ENCODE peak calls at places on chromosomes 12 and 14, in five cellular contexts. One of them, this sample, is unnamed.

GRCh38 chr12:88052686-88053085 is 23.5 kb upstream of the C12orf50 start:
- DNase-seq in AG10803: peak
- DNase-seq in nephron progenitor cell: peak
- DNase-seq in suprapubic skin: no peak
- DNase-seq in breast epithelium: no peak
- DNase-seq in this sample: no peak

GRCh38 chr14:54197369-54197768 is 199.4 kb upstream of the CDKN3 start:
- DNase-seq in AG10803: no peak
- DNase-seq in nephron progenitor cell: no peak
- DNase-seq in suprapubic skin: no peak
- DNase-seq in breast epithelium: no peak
- DNase-seq in this sample: no peak

GRCh38 chr12:27048822-27049752 is 26.7 kb downstream of the MED21 start:
- DNase-seq in AG10803: peak
- DNase-seq in nephron progenitor cell: no peak
- DNase-seq in suprapubic skin: no peak
- DNase-seq in breast epithelium: no peak
- DNase-seq in this sample: no peak

GRCh38 chr12:9943244-9943643 is 11.1 kb upstream of the CLEC2A start:
- DNase-seq in AG10803: no peak
- DNase-seq in nephron progenitor cell: peak
- DNase-seq in suprapubic skin: no peak
- DNase-seq in breast epithelium: no peak
- DNase-seq in this sample: no peak

GRCh38 chr14:92610849-92611271 is 97.3 kb downstream of the RIN3 start:
- DNase-seq in AG10803: no peak
- DNase-seq in nephron progenitor cell: no peak
- DNase-seq in suprapubic skin: no peak
- DNase-seq in breast epithelium: no peak
- DNase-seq in this sample: no peak

GRCh38 chr12:115419145-115419646 is 735.2 kb upstream of the TBX3 start:
- DNase-seq in AG10803: no peak
- DNase-seq in nephron progenitor cell: no peak
- DNase-seq in suprapubic skin: no peak
- DNase-seq in breast epithelium: no peak
- DNase-seq in this sample: no peak

GRCh38 chr12:57517187-57517586 is 3.1 kb downstream of the DDIT3 start:
- DNase-seq in AG10803: peak
- DNase-seq in nephron progenitor cell: no peak
- DNase-seq in suprapubic skin: no peak
- DNase-seq in breast epithelium: no peak
- DNase-seq in this sample: no peak

GRCh38 chr12:115384391-115384790 is 700.4 kb upstream of the TBX3 start:
- DNase-seq in AG10803: no peak
- DNase-seq in nephron progenitor cell: no peak
- DNase-seq in suprapubic skin: no peak
- DNase-seq in breast epithelium: no peak
- DNase-seq in this sample: no peak

GRCh38 chr14:20857630-20858261 is 33.4 kb upstream of the RNASE3 start:
- DNase-seq in AG10803: peak
- DNase-seq in nephron progenitor cell: peak
- DNase-seq in suprapubic skin: no peak
- DNase-seq in breast epithelium: peak
- DNase-seq in this sample: peak

GRCh38 chr14:96249016-96249415 is 7.0 kb upstream of the BDKRB1 start:
- DNase-seq in AG10803: peak
- DNase-seq in nephron progenitor cell: no peak
- DNase-seq in suprapubic skin: no peak
- DNase-seq in breast epithelium: no peak
- DNase-seq in this sample: no peak

GRCh38 chr14:104319489-104320241 is 181.3 kb downstream of the KIF26A start:
- DNase-seq in AG10803: no peak
- DNase-seq in nephron progenitor cell: no peak
- DNase-seq in suprapubic skin: peak
- DNase-seq in breast epithelium: peak
- DNase-seq in this sample: no peak

GRCh38 chr14:104681689-104682074 is 7.7 kb upstream of the INF2 start:
- DNase-seq in AG10803: peak
- DNase-seq in nephron progenitor cell: peak
- DNase-seq in suprapubic skin: no peak
- DNase-seq in breast epithelium: peak
- DNase-seq in this sample: no peak

GRCh38 chr12:107684990-107685359 is 624 bp upstream of the PWP1 start:
- DNase-seq in AG10803: peak
- DNase-seq in nephron progenitor cell: no peak
- DNase-seq in suprapubic skin: no peak
- DNase-seq in breast epithelium: no peak
- DNase-seq in this sample: no peak

GRCh38 chr12:67881565-67881964 is 107.7 kb upstream of the IFNG-AS1 start:
- DNase-seq in AG10803: no peak
- DNase-seq in nephron progenitor cell: no peak
- DNase-seq in suprapubic skin: no peak
- DNase-seq in breast epithelium: no peak
- DNase-seq in this sample: no peak

GRCh38 chr14:104580961-104581360 is 1.4 kb downstream of the C14orf180 start:
- DNase-seq in AG10803: no peak
- DNase-seq in nephron progenitor cell: no peak
- DNase-seq in suprapubic skin: no peak
- DNase-seq in breast epithelium: peak
- DNase-seq in this sample: no peak

GRCh38 chr14:30874120-30874998 is at the start of gene COCH:
- DNase-seq in AG10803: no peak
- DNase-seq in nephron progenitor cell: peak
- DNase-seq in suprapubic skin: no peak
- DNase-seq in breast epithelium: no peak
- DNase-seq in this sample: peak

GRCh38 chr12:4273651-4274395 is at the start of gene CCND2:
- DNase-seq in AG10803: peak
- DNase-seq in nephron progenitor cell: peak
- DNase-seq in suprapubic skin: peak
- DNase-seq in breast epithelium: no peak
- DNase-seq in this sample: peak

GRCh38 chr12:45433441-45433868 is 217.6 kb downstream of the ANO6 start:
- DNase-seq in AG10803: no peak
- DNase-seq in nephron progenitor cell: peak
- DNase-seq in suprapubic skin: no peak
- DNase-seq in breast epithelium: no peak
- DNase-seq in this sample: no peak

GRCh38 chr12:51381226-51382079 is 9.8 kb downstream of the GALNT6 start:
- DNase-seq in AG10803: peak
- DNase-seq in nephron progenitor cell: no peak
- DNase-seq in suprapubic skin: no peak
- DNase-seq in breast epithelium: no peak
- DNase-seq in this sample: no peak

GRCh38 chr14:100719976-100720520 is 6.6 kb upstream of the DLK1 start:
- DNase-seq in AG10803: no peak
- DNase-seq in nephron progenitor cell: no peak
- DNase-seq in suprapubic skin: no peak
- DNase-seq in breast epithelium: no peak
- DNase-seq in this sample: no peak

GRCh38 chr14:50230601-50231474 is 540 bp downstream of the SOS2 start:
- DNase-seq in AG10803: peak
- DNase-seq in nephron progenitor cell: peak
- DNase-seq in suprapubic skin: peak
- DNase-seq in breast epithelium: peak
- DNase-seq in this sample: no peak

GRCh38 chr12:104494137-104494815 is 37.5 kb downstream of the CHST11 start:
- DNase-seq in AG10803: peak
- DNase-seq in nephron progenitor cell: no peak
- DNase-seq in suprapubic skin: no peak
- DNase-seq in breast epithelium: no peak
- DNase-seq in this sample: no peak

GRCh38 chr12:69886715-69887114 is 61.7 kb downstream of the MYRFL start:
- DNase-seq in AG10803: no peak
- DNase-seq in nephron progenitor cell: no peak
- DNase-seq in suprapubic skin: no peak
- DNase-seq in breast epithelium: no peak
- DNase-seq in this sample: no peak

GRCh38 chr14:47012533-47012932 is 361.0 kb upstream of the RPL10L start:
- DNase-seq in AG10803: no peak
- DNase-seq in nephron progenitor cell: no peak
- DNase-seq in suprapubic skin: no peak
- DNase-seq in breast epithelium: no peak
- DNase-seq in this sample: no peak

GRCh38 chr12:93883436-93884154 is 206.4 kb downstream of the CRADD start:
- DNase-seq in AG10803: peak
- DNase-seq in nephron progenitor cell: no peak
- DNase-seq in suprapubic skin: no peak
- DNase-seq in breast epithelium: no peak
- DNase-seq in this sample: no peak

GRCh38 chr14:75134644-75135043 is 7.8 kb upstream of the NEK9 start:
- DNase-seq in AG10803: no peak
- DNase-seq in nephron progenitor cell: no peak
- DNase-seq in suprapubic skin: no peak
- DNase-seq in breast epithelium: no peak
- DNase-seq in this sample: no peak

GRCh38 chr12:131784909-131785762 is 43.1 kb upstream of the MMP17 start:
- DNase-seq in AG10803: peak
- DNase-seq in nephron progenitor cell: peak
- DNase-seq in suprapubic skin: no peak
- DNase-seq in breast epithelium: no peak
- DNase-seq in this sample: no peak

GRCh38 chr12:19053218-19053617 is 76.3 kb upstream of the PLEKHA5 start:
- DNase-seq in AG10803: no peak
- DNase-seq in nephron progenitor cell: no peak
- DNase-seq in suprapubic skin: no peak
- DNase-seq in breast epithelium: no peak
- DNase-seq in this sample: no peak

GRCh38 chr14:52060080-52060479 is 8.8 kb downstream of the NID2 start:
- DNase-seq in AG10803: peak
- DNase-seq in nephron progenitor cell: no peak
- DNase-seq in suprapubic skin: no peak
- DNase-seq in breast epithelium: no peak
- DNase-seq in this sample: no peak

GRCh38 chr12:116818341-116818856 is 62.8 kb downstream of the HRK start:
- DNase-seq in AG10803: peak
- DNase-seq in nephron progenitor cell: no peak
- DNase-seq in suprapubic skin: no peak
- DNase-seq in breast epithelium: no peak
- DNase-seq in this sample: no peak

GRCh38 chr14:75299064-75299463 is 20.4 kb downstream of the FOS start:
- DNase-seq in AG10803: no peak
- DNase-seq in nephron progenitor cell: no peak
- DNase-seq in suprapubic skin: peak
- DNase-seq in breast epithelium: no peak
- DNase-seq in this sample: no peak

GRCh38 chr12:117155278-117156060 is 34.8 kb downstream of the FBXO21 start:
- DNase-seq in AG10803: peak
- DNase-seq in nephron progenitor cell: peak
- DNase-seq in suprapubic skin: peak
- DNase-seq in breast epithelium: no peak
- DNase-seq in this sample: peak

GRCh38 chr14:24339284-24340151 is at the start of gene RIPK3:
- DNase-seq in AG10803: no peak
- DNase-seq in nephron progenitor cell: peak
- DNase-seq in suprapubic skin: peak
- DNase-seq in breast epithelium: no peak
- DNase-seq in this sample: no peak

GRCh38 chr14:32230181-32230580 is 27.1 kb upstream of the RNU6-8 start:
- DNase-seq in AG10803: peak
- DNase-seq in nephron progenitor cell: no peak
- DNase-seq in suprapubic skin: no peak
- DNase-seq in breast epithelium: no peak
- DNase-seq in this sample: no peak
- TF ChIP-seq CTCF in AG10803: no peak
- TF ChIP-seq CTCF in nephron progenitor cell: no peak
- TF ChIP-seq CTCF in suprapubic skin: no peak
- TF ChIP-seq CTCF in breast epithelium: no peak
- TF ChIP-seq CTCF in this sample: no peak

GRCh38 chr12:66552753-66553152 is 126.1 kb downstream of the GRIP1 start:
- DNase-seq in AG10803: no peak
- DNase-seq in nephron progenitor cell: no peak
- DNase-seq in suprapubic skin: no peak
- DNase-seq in breast epithelium: no peak
- DNase-seq in this sample: no peak

GRCh38 chr12:66550626-66551025 is 128.2 kb downstream of the GRIP1 start:
- DNase-seq in AG10803: no peak
- DNase-seq in nephron progenitor cell: no peak
- DNase-seq in suprapubic skin: no peak
- DNase-seq in breast epithelium: no peak
- DNase-seq in this sample: no peak

GRCh38 chr12:66549050-66549389 is 129.9 kb downstream of the GRIP1 start:
- DNase-seq in AG10803: no peak
- DNase-seq in nephron progenitor cell: no peak
- DNase-seq in suprapubic skin: no peak
- DNase-seq in breast epithelium: no peak
- DNase-seq in this sample: no peak

DNA sequence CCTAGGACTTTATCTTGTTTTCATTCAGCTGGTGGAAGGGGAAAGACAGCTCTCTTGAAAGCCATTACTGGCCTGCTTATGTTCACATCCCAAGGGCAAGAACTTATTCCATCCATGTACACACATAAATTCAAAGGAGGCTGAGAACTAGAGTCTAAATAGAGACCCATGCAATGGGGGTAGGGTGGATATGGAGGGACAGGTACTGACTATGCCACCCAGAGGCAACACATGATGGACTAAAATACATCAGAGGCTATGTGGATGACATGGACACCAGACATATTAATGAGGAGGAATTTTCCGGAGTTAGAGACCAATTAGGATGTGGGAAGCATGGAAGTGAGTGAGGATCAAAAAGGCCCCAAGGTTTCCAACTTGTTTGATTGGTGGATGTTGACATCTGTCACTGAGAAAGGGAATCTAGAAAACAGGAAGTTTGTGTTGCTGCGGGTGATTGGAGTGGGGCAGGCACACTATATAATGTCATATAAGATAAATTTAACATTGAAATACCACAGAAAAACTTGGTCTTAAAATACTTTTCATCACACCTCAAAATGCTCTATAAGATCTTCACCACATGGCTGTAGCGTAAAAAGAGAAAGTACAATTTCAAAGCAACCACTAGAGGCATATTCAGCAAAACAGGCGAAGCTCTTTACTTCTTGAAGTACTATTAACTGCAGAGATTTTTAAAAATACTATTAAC is 130.4 kb downstream of the GRIP1 start:
- DNase-seq in AG10803: no peak
- DNase-seq in nephron progenitor cell: no peak
- DNase-seq in suprapubic skin: no peak
- DNase-seq in breast epithelium: no peak
- DNase-seq in this sample: no peak
- TF ChIP-seq CTCF in AG10803: peak
- TF ChIP-seq CTCF in nephron progenitor cell: peak
- TF ChIP-seq CTCF in suprapubic skin: no peak
- TF ChIP-seq CTCF in breast epithelium: no peak
- TF ChIP-seq CTCF in this sample: no peak

GRCh38 chr12:48865441-48866290 is at the start of gene RND1:
- DNase-seq in AG10803: peak
- DNase-seq in nephron progenitor cell: peak
- DNase-seq in suprapubic skin: peak
- DNase-seq in breast epithelium: peak
- DNase-seq in this sample: peak
- TF ChIP-seq CTCF in AG10803: peak
- TF ChIP-seq CTCF in nephron progenitor cell: no peak
- TF ChIP-seq CTCF in suprapubic skin: no peak
- TF ChIP-seq CTCF in breast epithelium: no peak
- TF ChIP-seq CTCF in this sample: no peak

GRCh38 chr12:6233121-6233971 is 33.1 kb downstream of the CD9 start:
- DNase-seq in AG10803: no peak
- DNase-seq in nephron progenitor cell: no peak
- DNase-seq in suprapubic skin: no peak
- DNase-seq in breast epithelium: no peak
- DNase-seq in this sample: no peak
- TF ChIP-seq CTCF in AG10803: no peak
- TF ChIP-seq CTCF in nephron progenitor cell: no peak
- TF ChIP-seq CTCF in suprapubic skin: no peak
- TF ChIP-seq CTCF in breast epithelium: no peak
- TF ChIP-seq CTCF in this sample: peak

This sample was measured in D721Med.